ENCODE peak calls at places on chromosomes 13 and 19, in five cellular contexts. One of them, this sample, is unnamed. For H3K36me3, the result is how much of the 10 kb centered on the place peaks cover.

GRCh38 chr19:15283141-15283885 is 49.0 kb downstream of the BRD4 start:
- DNase-seq in fibroblast of lung: peak
- DNase-seq in left lung: no peak
- DNase-seq in endodermal cell: no peak
- DNase-seq in CD8-positive, alpha-beta memory T cell: no peak
- DNase-seq in this sample: no peak

GRCh38 chr19:51599084-51599483 is 28.0 kb downstream of the ZNF175 start:
- DNase-seq in fibroblast of lung: no peak
- DNase-seq in left lung: no peak
- DNase-seq in endodermal cell: no peak
- DNase-seq in CD8-positive, alpha-beta memory T cell: no peak
- DNase-seq in this sample: no peak

GRCh38 chr19:29502581-29502850 is 23.3 kb upstream of the VSTM2B start:
- DNase-seq in fibroblast of lung: no peak
- DNase-seq in left lung: no peak
- DNase-seq in endodermal cell: no peak
- DNase-seq in CD8-positive, alpha-beta memory T cell: no peak
- DNase-seq in this sample: no peak

GRCh38 chr13:95160112-95160906 is 140.9 kb downstream of the ABCC4 start:
- DNase-seq in fibroblast of lung: peak
- DNase-seq in left lung: no peak
- DNase-seq in endodermal cell: no peak
- DNase-seq in CD8-positive, alpha-beta memory T cell: no peak
- DNase-seq in this sample: no peak

GRCh38 chr19:51681286-51681956 is 11.7 kb upstream of the SPACA6 start:
- DNase-seq in fibroblast of lung: peak
- DNase-seq in left lung: no peak
- DNase-seq in endodermal cell: no peak
- DNase-seq in CD8-positive, alpha-beta memory T cell: no peak
- DNase-seq in this sample: no peak

GRCh38 chr19:13888281-13888680 is 11.3 kb downstream of the NANOS3 start:
- DNase-seq in fibroblast of lung: no peak
- DNase-seq in left lung: no peak
- DNase-seq in endodermal cell: no peak
- DNase-seq in CD8-positive, alpha-beta memory T cell: no peak
- DNase-seq in this sample: no peak

GRCh38 chr19:33553530-33554310 is 32.1 kb upstream of the PEPD start:
- DNase-seq in fibroblast of lung: no peak
- DNase-seq in left lung: no peak
- DNase-seq in endodermal cell: no peak
- DNase-seq in CD8-positive, alpha-beta memory T cell: no peak
- DNase-seq in this sample: no peak

GRCh38 chr13:102039264-102039663 is 362.6 kb downstream of the FGF14 start:
- DNase-seq in fibroblast of lung: no peak
- DNase-seq in left lung: no peak
- DNase-seq in endodermal cell: no peak
- DNase-seq in CD8-positive, alpha-beta memory T cell: no peak
- DNase-seq in this sample: no peak

GRCh38 chr19:45321848-45322247 is 827 bp downstream of the CKM start:
- DNase-seq in fibroblast of lung: no peak
- DNase-seq in left lung: no peak
- DNase-seq in endodermal cell: no peak
- DNase-seq in CD8-positive, alpha-beta memory T cell: no peak
- DNase-seq in this sample: no peak

GRCh38 chr13:72820156-72820897 is 38.4 kb downstream of the PIBF1 start:
- DNase-seq in fibroblast of lung: peak
- DNase-seq in left lung: no peak
- DNase-seq in endodermal cell: no peak
- DNase-seq in CD8-positive, alpha-beta memory T cell: no peak
- DNase-seq in this sample: no peak

GRCh38 chr13:47932953-47933687 is 68.0 kb downstream of the SUCLA2 start:
- DNase-seq in fibroblast of lung: peak
- DNase-seq in left lung: no peak
- DNase-seq in endodermal cell: no peak
- DNase-seq in CD8-positive, alpha-beta memory T cell: no peak
- DNase-seq in this sample: no peak

GRCh38 chr19:16435238-16435911 is 36.4 kb downstream of the EPS15L1 start:
- DNase-seq in fibroblast of lung: peak
- DNase-seq in left lung: peak
- DNase-seq in endodermal cell: no peak
- DNase-seq in CD8-positive, alpha-beta memory T cell: no peak
- DNase-seq in this sample: no peak

GRCh38 chr19:45099465-45100201 is 6.7 kb downstream of the PPP1R37 start:
- DNase-seq in fibroblast of lung: peak
- DNase-seq in left lung: no peak
- DNase-seq in endodermal cell: peak
- DNase-seq in CD8-positive, alpha-beta memory T cell: no peak
- DNase-seq in this sample: no peak

GRCh38 chr19:6062274-6062673 is 48.0 kb downstream of the RFX2 start:
- DNase-seq in fibroblast of lung: no peak
- DNase-seq in left lung: peak
- DNase-seq in endodermal cell: peak
- DNase-seq in CD8-positive, alpha-beta memory T cell: no peak
- DNase-seq in this sample: no peak

GRCh38 chr19:30969586-30969985 is 379.6 kb downstream of the TSHZ3 start:
- DNase-seq in fibroblast of lung: peak
- DNase-seq in left lung: no peak
- DNase-seq in endodermal cell: no peak
- DNase-seq in CD8-positive, alpha-beta memory T cell: no peak
- DNase-seq in this sample: no peak

GRCh38 chr19:23318143-23318542 is 67.9 kb upstream of the ZNF724 start:
- DNase-seq in fibroblast of lung: no peak
- DNase-seq in left lung: no peak
- DNase-seq in endodermal cell: no peak
- DNase-seq in CD8-positive, alpha-beta memory T cell: no peak
- DNase-seq in this sample: no peak

GRCh38 chr13:65585346-65585745 is 1644.8 kb downstream of the PCDH9 start:
- DNase-seq in fibroblast of lung: no peak
- DNase-seq in left lung: peak
- DNase-seq in endodermal cell: peak
- DNase-seq in CD8-positive, alpha-beta memory T cell: no peak
- DNase-seq in this sample: no peak

GRCh38 chr19:8050274-8051096 is 2.1 kb upstream of the CCL25 start:
- DNase-seq in fibroblast of lung: peak
- DNase-seq in left lung: peak
- DNase-seq in endodermal cell: peak
- DNase-seq in CD8-positive, alpha-beta memory T cell: peak
- DNase-seq in this sample: peak

GRCh38 chr19:17052439-17052838 is 22.8 kb downstream of the HAUS8 start:
- DNase-seq in fibroblast of lung: peak
- DNase-seq in left lung: peak
- DNase-seq in endodermal cell: peak
- DNase-seq in CD8-positive, alpha-beta memory T cell: no peak
- DNase-seq in this sample: no peak

GRCh38 chr13:98544105-98544710 is 32.7 kb downstream of the STK24 start:
- DNase-seq in fibroblast of lung: no peak
- DNase-seq in left lung: no peak
- DNase-seq in endodermal cell: peak
- DNase-seq in CD8-positive, alpha-beta memory T cell: no peak
- DNase-seq in this sample: no peak
- H3K27ac ChIP-seq in fibroblast of lung: no peak
- H3K27ac ChIP-seq in left lung: no peak
- H3K27ac ChIP-seq in endodermal cell: peak
- H3K27ac ChIP-seq in CD8-positive, alpha-beta memory T cell: no peak
- H3K27ac ChIP-seq in this sample: no peak

GRCh38 chr19:35721374-35721773 is 3.6 kb downstream of the KMT2B start:
- DNase-seq in fibroblast of lung: no peak
- DNase-seq in left lung: no peak
- DNase-seq in endodermal cell: no peak
- DNase-seq in CD8-positive, alpha-beta memory T cell: no peak
- DNase-seq in this sample: peak

GRCh38 chr19:35719402-35720162 is 1.8 kb downstream of the KMT2B start:
- DNase-seq in fibroblast of lung: no peak
- DNase-seq in left lung: peak
- DNase-seq in endodermal cell: no peak
- DNase-seq in CD8-positive, alpha-beta memory T cell: no peak
- DNase-seq in this sample: peak

GRCh38 chr19:35722461-35722860 is 4.7 kb downstream of the KMT2B start:
- DNase-seq in fibroblast of lung: no peak
- DNase-seq in left lung: no peak
- DNase-seq in endodermal cell: no peak
- DNase-seq in CD8-positive, alpha-beta memory T cell: no peak
- DNase-seq in this sample: no peak

GRCh38 chr19:35720163-35720524 is 2.3 kb downstream of the KMT2B start:
- DNase-seq in fibroblast of lung: no peak
- DNase-seq in left lung: no peak
- DNase-seq in endodermal cell: no peak
- DNase-seq in CD8-positive, alpha-beta memory T cell: no peak
- DNase-seq in this sample: no peak

GRCh38 chr19:35720648-35721047 is 2.8 kb downstream of the KMT2B start:
- DNase-seq in fibroblast of lung: no peak
- DNase-seq in left lung: no peak
- DNase-seq in endodermal cell: no peak
- DNase-seq in CD8-positive, alpha-beta memory T cell: no peak
- DNase-seq in this sample: peak
- H3K36me3 ChIP-seq in fibroblast of lung: under half
- H3K36me3 ChIP-seq in left lung: half or more
- H3K36me3 ChIP-seq in endodermal cell: under half
- H3K36me3 ChIP-seq in CD8-positive, alpha-beta memory T cell: under half
- H3K36me3 ChIP-seq in this sample: half or more

GRCh38 chr13:106343831-106344230 is 191.6 kb downstream of the EFNB2 start:
- DNase-seq in fibroblast of lung: no peak
- DNase-seq in left lung: no peak
- DNase-seq in endodermal cell: no peak
- DNase-seq in CD8-positive, alpha-beta memory T cell: no peak
- DNase-seq in this sample: no peak
- H3K27ac ChIP-seq in fibroblast of lung: no peak
- H3K27ac ChIP-seq in left lung: no peak
- H3K27ac ChIP-seq in endodermal cell: no peak
- H3K27ac ChIP-seq in CD8-positive, alpha-beta memory T cell: no peak
- H3K27ac ChIP-seq in this sample: no peak

GRCh38 chr19:41321600-41322270 is 11.8 kb downstream of the CCDC97 start:
- DNase-seq in fibroblast of lung: peak
- DNase-seq in left lung: peak
- DNase-seq in endodermal cell: peak
- DNase-seq in CD8-positive, alpha-beta memory T cell: no peak
- DNase-seq in this sample: no peak
- H3K36me3 ChIP-seq in fibroblast of lung: under half
- H3K36me3 ChIP-seq in left lung: half or more
- H3K36me3 ChIP-seq in endodermal cell: under half
- H3K36me3 ChIP-seq in CD8-positive, alpha-beta memory T cell: under half
- H3K36me3 ChIP-seq in this sample: under half

DNA sequence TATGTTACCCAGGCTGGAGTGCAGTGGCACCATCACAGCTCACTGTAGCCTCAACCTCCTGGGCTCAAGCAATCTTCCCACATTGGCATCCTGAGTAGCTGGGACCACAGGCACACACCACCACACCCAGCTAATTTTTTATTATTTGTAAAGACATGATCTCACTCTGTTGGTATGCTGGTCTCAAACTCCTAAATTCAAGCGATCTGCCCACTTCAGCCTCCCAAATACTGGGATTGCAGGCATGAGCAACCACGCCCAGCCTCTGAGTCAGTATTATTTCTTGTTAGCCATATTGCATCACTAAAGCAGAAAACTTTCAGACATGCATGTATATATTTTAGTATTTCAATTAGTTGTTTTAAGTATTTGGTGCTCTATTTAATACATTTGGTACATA is 376.4 kb downstream of the GPC6 start:
- DNase-seq in fibroblast of lung: peak
- DNase-seq in left lung: no peak
- DNase-seq in endodermal cell: no peak
- DNase-seq in CD8-positive, alpha-beta memory T cell: no peak
- DNase-seq in this sample: peak
- H3K27ac ChIP-seq in fibroblast of lung: no peak
- H3K27ac ChIP-seq in left lung: no peak
- H3K27ac ChIP-seq in endodermal cell: no peak
- H3K27ac ChIP-seq in CD8-positive, alpha-beta memory T cell: no peak
- H3K27ac ChIP-seq in this sample: peak

GRCh38 chr19:42120276-42121010 is 11.8 kb downstream of the POU2F2 start:
- DNase-seq in fibroblast of lung: no peak
- DNase-seq in left lung: no peak
- DNase-seq in endodermal cell: no peak
- DNase-seq in CD8-positive, alpha-beta memory T cell: no peak
- DNase-seq in this sample: no peak
- H3K36me3 ChIP-seq in fibroblast of lung: under half
- H3K36me3 ChIP-seq in left lung: under half
- H3K36me3 ChIP-seq in endodermal cell: under half
- H3K36me3 ChIP-seq in CD8-positive, alpha-beta memory T cell: under half
- H3K36me3 ChIP-seq in this sample: under half